ENCODE peak calls at places on chromosomes 6 and 20, in six cellular contexts. V, X, W, F, N and T are unnamed samples.

GRCh38 chr20:56422131-56422823 is 10.2 kb downstream of the CASS4 start:
- DNase-seq in N (peak), W (no peak), V (no peak), F (peak), X (no peak), T (no peak)

GRCh38 chr20:56595746-56596478 is 33.2 kb upstream of the TFAP2C start:
- DNase-seq in V (no peak), W (no peak), F (no peak), N (no peak), X (no peak), T (no peak)

GRCh38 chr6:38801305-38801704 is 86.2 kb downstream of the DNAH8 start:
- DNase-seq in V (no peak), X (no peak), N (no peak), W (no peak), F (no peak), T (no peak)

GRCh38 chr6:143695106-143696059 is 17.6 kb downstream of the PHACTR2 start:
- DNase-seq in X (no peak), V (no peak), W (no peak), F (no peak), N (no peak), T (no peak)

GRCh38 chr20:45087814-45088213 is 13.1 kb downstream of the KCNS1 start:
- DNase-seq in F (no peak), X (no peak), V (no peak), W (no peak), N (no peak), T (no peak)

GRCh38 chr6:98847767-98848538 is 13.6 kb downstream of the POU3F2 start:
- DNase-seq in F (no peak), N (no peak), W (no peak), V (peak), X (no peak), T (no peak)

GRCh38 chr20:10521836-10522235 is 86.7 kb downstream of the SLX4IP start:
- DNase-seq in N (no peak), X (no peak), F (no peak), W (no peak), V (no peak), T (no peak)

GRCh38 chr6:7126759-7127158 is 19.0 kb downstream of the RREB1 start:
- DNase-seq in N (no peak), F (no peak), V (no peak), W (no peak), X (no peak), T (peak)

GRCh38 chr20:33127422-33128097 is 40.4 kb upstream of the BPIFA2 start:
- DNase-seq in X (no peak), N (no peak), W (no peak), F (no peak), V (no peak), T (no peak)

GRCh38 chr20:21234816-21235215 is 68.3 kb upstream of the XRN2 start:
- DNase-seq in X (no peak), N (no peak), W (no peak), F (no peak), V (no peak), T (no peak)

GRCh38 chr20:51700809-51701285 is 67.3 kb downstream of the ATP9A start:
- DNase-seq in F (peak), X (no peak), N (peak), V (no peak), W (no peak), T (no peak)

GRCh38 chr6:13708679-13709261 is 2.9 kb downstream of the RANBP9 start:
- DNase-seq in N (no peak), X (no peak), V (no peak), W (no peak), F (no peak), T (no peak)

GRCh38 chr6:24374612-24375011 is 16.8 kb upstream of the DCDC2 start:
- DNase-seq in X (no peak), N (no peak), W (no peak), F (no peak), V (no peak), T (no peak)

GRCh38 chr20:9919271-9920014 is 80.6 kb upstream of the PAK5 start:
- DNase-seq in V (no peak), F (no peak), W (no peak), X (no peak), N (no peak), T (no peak)

GRCh38 chr6:170045981-170046667 is 244.8 kb downstream of the DLL1 start:
- DNase-seq in F (no peak), V (no peak), X (no peak), N (no peak), W (no peak), T (no peak)

GRCh38 chr20:881051-881820 is 34.9 kb downstream of the ANGPT4 start:
- DNase-seq in N (peak), X (no peak), V (no peak), W (no peak), F (peak), T (peak)

GRCh38 chr6:118735320-118735719 is 83.9 kb upstream of the CEP85L start:
- DNase-seq in X (no peak), N (no peak), W (no peak), V (no peak), F (no peak), T (no peak)

GRCh38 chr6:39029156-39030011 is 19.2 kb upstream of the GLP1R start:
- DNase-seq in F (no peak), N (peak), W (peak), X (no peak), V (peak), T (no peak)

GRCh38 chr6:3893914-3894313 is 44.7 kb downstream of the FAM50B start:
- DNase-seq in X (no peak), N (no peak), F (no peak), V (no peak), W (no peak), T (no peak)

GRCh38 chr20:24117386-24117785 is 128.8 kb upstream of the GGTLC1 start:
- DNase-seq in N (no peak), F (no peak), V (no peak), W (no peak), X (no peak), T (no peak)

GRCh38 chr20:18272451-18272850 is 15.9 kb upstream of the ZNF133 start:
- DNase-seq in F (no peak), V (no peak), W (no peak), X (peak), N (no peak), T (no peak)

GRCh38 chr20:3818155-3819151 is 1.9 kb upstream of the AP5S1 start:
- DNase-seq in V (peak), F (peak), W (no peak), X (peak), N (peak), T (peak)

GRCh38 chr6:1082040-1082935 is 229.6 kb upstream of the FOXQ1 start:
- DNase-seq in F (peak), N (no peak), V (no peak), W (no peak), X (no peak), T (no peak)

GRCh38 chr6:139030539-139030938 is 2.0 kb downstream of the ABRACL start:
- DNase-seq in F (no peak), W (no peak), X (no peak), V (no peak), N (no peak), T (peak)